ENCODE peak calls at places on chromosomes 1 and 21, in six cellular contexts. E is mesenchymal stem cell, X is SK-N-SH, Y is neural progenitor cell, U is IMR-90, Q is kidney. Z is an unnamed sample.

GRCh38 chr1:223709598-223709997 is 2.7 kb upstream of the CAPN2 start:
- DNase-seq in E (no peak), U (peak), Q (no peak), X (no peak), Y (no peak), Z (no peak)

GRCh38 chr21:33027401-33028185 is 1.9 kb downstream of the OLIG2 start:
- DNase-seq in U (no peak), E (no peak), Y (peak), Q (no peak), X (peak), Z (no peak)

GRCh38 chr21:32096411-32096810 is 182.4 kb downstream of the MIS18A start:
- DNase-seq in X (peak), U (no peak), Q (no peak), E (no peak), Y (peak), Z (no peak)

GRCh38 chr1:212413902-212414327 is 771 bp downstream of the PACC1 start:
- DNase-seq in U (peak), E (peak), X (peak), Y (peak), Q (no peak), Z (no peak)

GRCh38 chr1:156078728-156079127 is 3.5 kb downstream of the MEX3A start:
- DNase-seq in Y (no peak), E (no peak), U (no peak), Q (no peak), X (no peak), Z (no peak)

GRCh38 chr1:150225546-150225945 is 10.4 kb downstream of the ANP32E start:
- DNase-seq in X (no peak), E (no peak), Y (no peak), Q (no peak), U (no peak), Z (no peak)

GRCh38 chr1:54409156-54410142 is 3.3 kb upstream of the SSBP3 start:
- DNase-seq in Q (peak), U (no peak), E (no peak), X (no peak), Y (no peak), Z (no peak)

GRCh38 chr1:56123421-56123820 is 455.9 kb downstream of the PLPP3 start:
- DNase-seq in E (no peak), U (peak), X (no peak), Y (no peak), Q (no peak), Z (no peak)

GRCh38 chr1:31936278-31936965 is 1.7 kb downstream of the PTP4A2 start:
- DNase-seq in U (peak), Y (no peak), E (no peak), Q (no peak), X (no peak), Z (no peak)

GRCh38 chr1:226939439-226940028 is 560 bp upstream of the COQ8A start:
- DNase-seq in E (no peak), Y (peak), Q (peak), U (no peak), X (peak), Z (no peak)

GRCh38 chr21:40618216-40618615 is 228.7 kb downstream of the DSCAM start:
- DNase-seq in U (no peak), X (peak), E (no peak), Q (no peak), Y (peak), Z (no peak)

GRCh38 chr1:154906621-154907081 is 29.9 kb downstream of the PMVK start:
- DNase-seq in X (no peak), E (no peak), Y (no peak), Q (no peak), U (no peak), Z (no peak)

GRCh38 chr1:151540021-151540981 is at the start of gene TUFT1:
- DNase-seq in U (peak), Q (peak), Y (peak), X (peak), E (peak), Z (peak)

GRCh38 chr1:7268983-7269382 is 483.7 kb downstream of the CAMTA1 start:
- DNase-seq in E (no peak), Y (no peak), X (no peak), U (no peak), Q (no peak), Z (no peak)

DNA sequence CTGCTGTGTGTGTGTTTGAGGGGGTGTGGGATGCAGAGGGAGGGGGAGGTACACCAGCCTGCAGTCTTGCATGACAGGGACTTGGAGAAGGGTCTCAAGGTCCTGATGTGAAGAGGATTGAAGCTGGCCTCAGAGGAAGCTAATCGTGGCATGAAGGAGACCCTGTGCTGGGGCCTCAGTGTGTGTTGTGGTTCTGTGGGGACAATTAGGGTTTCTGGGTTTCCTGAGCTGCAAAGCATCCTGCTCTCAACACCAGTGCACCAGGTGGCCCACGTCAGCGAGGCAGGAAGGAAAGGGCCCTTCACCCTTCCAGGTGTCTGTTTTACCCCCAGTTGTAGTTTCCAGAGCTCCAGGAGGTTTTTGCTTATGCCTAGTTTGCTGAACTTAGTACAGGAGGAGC is 52.8 kb downstream of the TENT5C start:
- DNase-seq in U (no peak), Q (no peak), Y (no peak), E (no peak), X (no peak), Z (no peak)
- H3K9ac ChIP-seq in U (no peak), Q (no peak), Y (no peak), E (no peak), X (no peak), Z (no peak)

GRCh38 chr1:21537932-21538630 is 28.9 kb downstream of the ALPL start:
- DNase-seq in E (no peak), U (no peak), X (no peak), Y (no peak), Q (peak), Z (no peak)

GRCh38 chr1:21536223-21536622 is 27.0 kb downstream of the ALPL start:
- DNase-seq in Y (no peak), U (peak), Q (no peak), X (no peak), E (no peak), Z (no peak)

GRCh38 chr1:21534674-21535378 is 25.6 kb downstream of the ALPL start:
- DNase-seq in Q (peak), U (peak), Y (peak), E (peak), X (no peak), Z (no peak)

GRCh38 chr1:21539933-21540332 is 30.7 kb downstream of the ALPL start:
- DNase-seq in Y (peak), X (peak), E (peak), Q (no peak), U (no peak), Z (no peak)

GRCh38 chr1:21537511-21537931 is 28.3 kb downstream of the ALPL start:
- DNase-seq in U (no peak), Y (no peak), E (no peak), X (no peak), Q (peak), Z (no peak)
- H3K9ac ChIP-seq in U (no peak), Y (no peak), E (peak), X (no peak), Q (peak), Z (no peak)

DNA sequence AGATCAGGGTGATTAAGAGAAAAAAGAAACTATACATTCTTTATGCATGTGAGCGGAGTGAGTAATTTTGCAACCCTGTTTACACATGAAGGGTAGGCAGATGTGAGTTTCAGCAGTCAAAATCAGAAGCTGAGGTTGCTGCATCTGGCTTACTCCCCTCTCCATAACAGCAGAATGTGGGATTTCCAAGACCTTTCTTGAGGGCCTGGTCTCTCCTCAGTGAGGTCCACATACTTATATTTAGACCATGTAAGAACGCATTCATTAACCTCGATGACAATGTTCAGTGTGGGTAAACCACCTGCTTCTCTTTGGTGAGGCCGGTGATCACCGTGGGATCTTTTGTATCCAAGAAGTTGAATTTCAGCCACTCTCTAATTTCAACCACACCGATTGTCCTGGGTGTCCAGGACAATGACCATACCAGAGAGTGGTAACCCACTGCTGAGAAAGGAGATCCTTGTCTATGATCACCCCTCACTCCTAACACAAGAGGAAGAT is 18.7 kb upstream of the RAP1A start:
- DNase-seq in E (no peak), Q (no peak), U (peak), X (no peak), Y (no peak), Z (no peak)
- H3K9ac ChIP-seq in E (no peak), Q (no peak), U (no peak), X (no peak), Y (no peak), Z (no peak)

DNA sequence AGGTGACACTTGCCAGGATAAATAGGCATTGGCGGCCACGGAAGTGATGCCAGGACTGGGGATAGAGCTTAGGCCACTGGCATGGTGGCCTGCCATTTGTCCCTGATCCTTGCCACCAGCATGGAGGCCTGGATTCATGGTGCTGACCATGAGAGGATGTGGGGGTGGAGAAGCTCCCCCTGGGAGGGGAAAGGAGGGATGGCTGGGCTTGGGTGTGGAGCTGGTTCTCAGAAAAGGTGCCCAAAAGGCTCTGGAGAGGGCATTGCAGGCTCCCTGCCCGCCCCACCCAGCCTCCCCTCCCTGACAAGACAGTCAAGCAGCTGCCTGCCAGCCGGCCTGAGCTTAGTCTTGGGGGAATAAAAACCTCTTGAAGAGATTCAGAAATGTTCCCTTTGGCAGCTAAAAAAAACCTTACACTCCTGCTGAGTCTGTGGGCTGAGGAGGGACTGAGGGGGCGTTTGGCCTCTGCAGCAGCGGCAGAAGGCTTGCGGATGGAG is 117.8 kb upstream of the IPO9 start:
- DNase-seq in Y (peak), Q (no peak), E (no peak), X (no peak), U (no peak), Z (no peak)
- H3K9ac ChIP-seq in Y (no peak), Q (no peak), E (peak), X (peak), U (peak), Z (no peak)